ENCODE peak calls at places on chromosomes 12 and 14, in seven cellular contexts. S is foreskin fibroblast, L is neural crest cell, E is AG04450, I is stomach, W is fibroblast of the aortic adventitia, O is ovary. J is an unnamed sample.

GRCh38 chr14:99745307-99745951 is 47.8 kb upstream of the EML1 start:
- DNase-seq in S (peak), L (no peak), E (peak), I (no peak), W (peak), O (no peak), J (no peak)

GRCh38 chr14:61511558-61511924 is 183.8 kb upstream of the HIF1A start:
- DNase-seq in S (no peak), L (no peak), E (no peak), I (no peak), W (no peak), O (no peak), J (no peak)

GRCh38 chr14:21647380-21647779 is 6.3 kb upstream of the OR4E2 start:
- DNase-seq in S (no peak), L (no peak), E (no peak), I (no peak), W (peak), O (no peak), J (no peak)

GRCh38 chr12:43210437-43211197 is 341.4 kb downstream of the ADAMTS20 start:
- DNase-seq in S (peak), L (no peak), E (no peak), I (no peak), W (peak), O (no peak), J (no peak)

GRCh38 chr14:75535164-75535898 is 13.1 kb downstream of the BATF start:
- DNase-seq in S (no peak), L (no peak), E (no peak), I (no peak), W (no peak), O (no peak), J (no peak)

GRCh38 chr12:65608319-65608916 is 215.9 kb upstream of the HMGA2 start:
- DNase-seq in S (no peak), L (no peak), E (no peak), I (no peak), W (no peak), O (no peak), J (no peak)

GRCh38 chr12:109767456-109767855 is 53.8 kb downstream of the FAM222A start:
- DNase-seq in S (no peak), L (no peak), E (no peak), I (no peak), W (no peak), O (no peak), J (no peak)

GRCh38 chr12:18998343-18999270 is 130.9 kb upstream of the PLEKHA5 start:
- DNase-seq in S (peak), L (no peak), E (peak), I (no peak), W (peak), O (no peak), J (no peak)

GRCh38 chr14:77912754-77913556 is 113.0 kb downstream of the ADCK1 start:
- DNase-seq in S (no peak), L (no peak), E (no peak), I (no peak), W (no peak), O (no peak), J (no peak)

GRCh38 chr12:109192358-109192757 is 76.0 kb downstream of the ACACB start:
- DNase-seq in S (peak), L (no peak), E (peak), I (no peak), W (peak), O (no peak), J (no peak)

GRCh38 chr14:68950111-68950510 is 29.0 kb downstream of the ACTN1 start:
- DNase-seq in S (peak), L (no peak), E (no peak), I (no peak), W (peak), O (no peak), J (no peak)

GRCh38 chr12:31845613-31846321 is 113.4 kb upstream of the RESF1 start:
- DNase-seq in S (no peak), L (no peak), E (no peak), I (no peak), W (no peak), O (no peak), J (no peak)

DNA sequence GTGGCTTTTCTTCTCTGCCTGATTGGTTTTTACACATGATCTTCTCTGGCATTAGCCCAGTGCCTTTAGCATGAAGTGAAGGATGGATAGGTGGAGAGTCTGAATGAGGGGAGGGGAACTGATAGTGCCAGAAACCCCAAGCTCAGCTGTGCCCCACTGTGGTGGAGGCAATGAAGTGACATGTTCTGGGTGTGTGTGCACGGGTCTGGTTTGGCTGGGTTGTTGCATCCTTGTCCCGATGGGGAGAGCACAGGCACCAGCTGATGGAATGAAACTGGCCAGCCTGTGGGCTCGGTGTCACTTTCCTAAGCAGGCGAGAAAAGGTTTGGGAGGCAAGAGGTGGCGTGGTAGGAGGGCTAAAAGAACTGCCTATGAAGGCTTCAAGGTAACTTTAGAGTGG is 65.3 kb downstream of the CACNA1C start:
- DNase-seq in S (no peak), L (no peak), E (no peak), I (no peak), W (no peak), O (no peak), J (no peak)
- TF ChIP-seq CTCF in S (no peak), L (no peak), E (no peak), I (no peak), W (no peak), O (no peak), J (no peak)

GRCh38 chr14:36105401-36105800 is 71.1 kb downstream of the PTCSC3 start:
- DNase-seq in S (no peak), L (no peak), E (no peak), I (no peak), W (no peak), O (no peak), J (no peak)
- TF ChIP-seq CTCF in S (no peak), L (peak), E (peak), I (no peak), W (peak), O (no peak), J (no peak)

DNA sequence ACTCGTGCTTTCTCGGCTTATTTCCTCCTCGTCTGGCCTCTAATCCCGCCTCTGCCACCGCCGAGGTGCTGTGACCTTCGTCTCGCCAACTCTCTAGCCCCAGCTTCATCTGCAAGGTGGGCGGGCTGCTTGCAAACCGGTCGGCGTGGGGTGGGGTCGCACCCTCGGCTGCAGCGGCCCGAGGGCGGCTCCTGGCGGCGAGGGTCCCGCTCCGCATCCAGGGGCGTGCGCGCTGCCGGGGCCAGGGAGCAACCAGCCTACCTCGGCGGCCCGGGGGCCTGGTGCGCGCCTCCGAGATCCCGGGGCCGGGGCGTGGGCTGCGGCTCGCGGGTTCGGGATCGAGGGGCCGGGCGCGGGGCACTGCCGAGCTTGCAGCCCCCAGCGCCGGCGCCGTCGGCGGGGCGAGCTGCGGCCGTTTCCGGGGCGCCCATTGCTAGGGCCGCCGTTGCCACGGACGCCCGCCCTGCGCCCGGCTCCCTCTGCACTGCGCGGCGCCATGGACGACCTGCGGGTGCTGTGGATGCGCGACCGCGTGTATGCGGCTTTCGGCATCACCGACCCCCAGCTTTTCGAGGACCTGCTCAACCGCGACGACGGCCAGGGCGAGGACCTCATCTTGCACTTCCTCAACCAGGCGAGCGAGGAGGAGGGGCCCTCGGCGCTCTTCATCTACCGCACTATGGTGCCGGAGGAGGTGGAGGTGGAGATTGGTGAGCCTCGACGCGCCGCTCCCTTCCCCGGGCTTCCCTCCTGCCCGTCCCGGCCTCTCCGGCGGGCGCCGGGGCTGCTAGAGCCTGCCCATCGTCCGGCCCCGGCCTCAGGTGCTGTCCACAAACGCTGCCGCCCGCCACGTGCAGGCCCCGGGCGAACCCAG is at the start of gene DNAH10:
- DNase-seq in S (no peak), L (peak), E (no peak), I (no peak), W (no peak), O (no peak), J (peak)
- TF ChIP-seq CTCF in S (peak), L (peak), E (peak), I (no peak), W (no peak), O (no peak), J (no peak)

DNA sequence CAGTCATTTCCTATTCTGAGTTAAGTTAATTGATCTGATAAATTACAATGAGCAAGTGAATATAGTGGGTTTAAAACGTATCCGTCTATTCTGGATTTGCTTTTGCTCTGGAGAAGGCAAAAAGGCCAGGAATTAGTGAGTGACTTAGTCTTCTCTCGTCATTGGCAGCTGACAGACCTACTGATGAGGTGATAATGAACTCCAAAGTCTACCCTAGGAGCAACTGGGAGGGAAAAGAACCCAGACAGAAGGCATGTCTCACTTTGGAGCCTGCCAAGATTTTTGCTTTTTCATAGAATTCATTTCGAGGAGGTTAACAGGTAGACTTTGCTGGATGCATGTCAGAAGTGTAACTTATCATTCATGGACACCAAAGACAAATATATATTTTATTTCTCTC is 270.3 kb downstream of the FBXL14 start:
- DNase-seq in S (no peak), L (no peak), E (no peak), I (no peak), W (no peak), O (no peak), J (no peak)
- TF ChIP-seq CTCF in S (no peak), L (no peak), E (no peak), I (no peak), W (no peak), O (no peak), J (no peak)

J was measured in CD8-positive, alpha-beta T cell.